ENCODE peak calls at places on chromosomes 2 and 18, in nine cellular contexts. R is stimulated activated naive CD8-positive, alpha-beta T cell treated with anti-CD3 and anti-CD28 coated beads, Interleukin-15, amount 100 ng/mL, for 72 hours; I is RCC 7860; L is stimulated activated CD4-positive, alpha-beta T cell treated with anti-CD3 and anti-CD28 coated beads, Interleukin-2, amount 100 ng/mL, for 48 hours; S is T-helper 17 cell; P is activated T-helper 1 cell treated with Interleukin-2 at 50 U/mL for 16 hours; B is cardiac muscle cell; K is T-helper 9 cell; E is AG04450. D is an unnamed sample.

GRCh38 chr2:192194065-192194865 is 468 bp downstream of the TMEFF2 start:
- DNase-seq in R (peak), P (no peak), K (peak), B (peak), S (no peak), E (no peak), I (no peak), L (peak), D (no peak)

GRCh38 chr2:62874881-62875383 is 169.4 kb downstream of the EHBP1 start:
- DNase-seq in E (no peak), I (no peak), R (no peak), S (no peak), L (no peak), B (no peak), K (no peak), P (no peak), D (no peak)

GRCh38 chr18:67217551-67218166 is 298.9 kb downstream of the DSEL start:
- DNase-seq in E (peak), I (peak), L (peak), R (peak), K (peak), S (peak), P (peak), B (peak), D (peak)

GRCh38 chr2:160477032-160477431 is 16.6 kb downstream of the RBMS1 start:
- DNase-seq in R (no peak), P (no peak), L (no peak), E (no peak), S (no peak), I (no peak), K (no peak), B (no peak), D (no peak)

GRCh38 chr18:23451491-23451890 is 1.6 kb upstream of the RIOK3 start:
- DNase-seq in R (no peak), S (no peak), E (no peak), I (no peak), K (no peak), P (no peak), B (no peak), L (no peak), D (no peak)

GRCh38 chr2:51387235-51387634 is 355.3 kb upstream of the NRXN1 start:
- DNase-seq in R (no peak), B (no peak), P (no peak), S (no peak), L (no peak), I (no peak), E (peak), K (no peak), D (no peak)

GRCh38 chr2:200378652-200379290 is 72.3 kb downstream of the SPATS2L start:
- DNase-seq in R (no peak), L (no peak), K (no peak), S (no peak), P (no peak), I (no peak), B (no peak), E (no peak), D (no peak)

GRCh38 chr2:148906136-148906535 is 31.1 kb downstream of the KIF5C start:
- DNase-seq in R (no peak), P (no peak), B (no peak), I (no peak), S (no peak), K (no peak), L (no peak), E (no peak), D (no peak)

GRCh38 chr2:73227086-73227485 is 6.0 kb downstream of the PRADC1 start:
- DNase-seq in B (no peak), L (no peak), K (no peak), P (no peak), R (no peak), S (no peak), E (no peak), I (no peak), D (no peak)

GRCh38 chr2:137659616-137660015 is 304.7 kb upstream of the HNMT start:
- DNase-seq in P (no peak), S (no peak), K (no peak), I (no peak), E (no peak), B (no peak), R (no peak), L (no peak), D (no peak)

GRCh38 chr2:126275093-126275492 is 380.9 kb upstream of the GYPC start:
- DNase-seq in E (no peak), S (no peak), B (no peak), L (no peak), R (no peak), P (no peak), I (no peak), K (no peak), D (no peak)

GRCh38 chr2:174878537-174879147 is 114.4 kb upstream of the CHRNA1 start:
- DNase-seq in S (no peak), R (no peak), P (no peak), E (no peak), K (no peak), B (no peak), L (no peak), I (no peak), D (no peak)

GRCh38 chr2:137202310-137202709 is 437.0 kb downstream of the THSD7B start:
- DNase-seq in B (peak), K (no peak), S (no peak), I (no peak), P (no peak), E (no peak), R (no peak), L (no peak), D (no peak)

GRCh38 chr18:50395093-50395492 is 20.2 kb downstream of the SKA1 start:
- DNase-seq in I (no peak), B (no peak), P (no peak), E (no peak), K (no peak), S (no peak), R (no peak), L (no peak), D (no peak)

GRCh38 chr2:132646805-132647115 is 23.2 kb downstream of the LYPD1 start:
- DNase-seq in B (no peak), L (no peak), R (no peak), E (no peak), S (no peak), I (no peak), K (no peak), P (no peak), D (no peak)

GRCh38 chr2:238635637-238636036 is 208.9 kb downstream of the ASB1 start:
- DNase-seq in K (no peak), E (no peak), L (no peak), S (no peak), I (no peak), R (no peak), P (no peak), B (no peak), D (no peak)

GRCh38 chr18:58364867-58365533 is 263.9 kb downstream of the ALPK2 start:
- DNase-seq in K (no peak), B (no peak), I (peak), L (no peak), R (no peak), S (no peak), P (no peak), E (no peak), D (no peak)

GRCh38 chr2:120546077-120546864 is 189.4 kb upstream of the GLI2 start:
- DNase-seq in I (peak), R (no peak), K (no peak), L (no peak), B (no peak), S (no peak), E (peak), P (no peak), D (no peak)

GRCh38 chr2:220034356-220035121 is 407.1 kb downstream of the SLC4A3 start:
- DNase-seq in K (no peak), L (no peak), R (no peak), E (peak), P (no peak), I (peak), S (no peak), B (no peak), D (no peak)

GRCh38 chr2:170770008-170770303 is 222 bp upstream of the ERICH2 start:
- DNase-seq in L (no peak), R (no peak), B (no peak), K (no peak), I (peak), E (no peak), S (no peak), P (no peak), D (no peak)

GRCh38 chr2:212294816-212295215 is 243.8 kb downstream of the ERBB4 start:
- DNase-seq in L (no peak), K (no peak), P (no peak), B (no peak), I (no peak), S (no peak), E (no peak), R (no peak), D (no peak)

GRCh38 chr18:36655074-36655473 is 173.7 kb downstream of the TPGS2 start:
- DNase-seq in S (no peak), L (no peak), P (no peak), B (peak), I (no peak), E (no peak), K (no peak), R (no peak), D (no peak)

GRCh38 chr2:85188852-85189251 is 55.7 kb downstream of the TCF7L1 start:
- DNase-seq in L (no peak), I (no peak), S (no peak), R (no peak), E (no peak), P (no peak), B (no peak), K (no peak), D (no peak)

GRCh38 chr2:229376866-229377265 is 105.8 kb upstream of the PID1 start:
- DNase-seq in R (no peak), K (no peak), P (no peak), B (no peak), I (peak), S (no peak), E (no peak), L (no peak), D (no peak)

GRCh38 chr2:197890160-197890559 is 85.8 kb downstream of the PLCL1 start:
- DNase-seq in I (no peak), R (no peak), E (no peak), L (no peak), P (no peak), K (no peak), B (peak), S (no peak), D (no peak)